ENCODE peak calls at places on chromosomes 7 and 10, in five cellular contexts. Y is heart right ventricle, Q is hypothalamus, T is choroid plexus epithelial cell, L is NCI-H1092. U is an unnamed sample.
A peak's percentile ranks its signal among the peaks of the same experiment; 100 is the strongest.

GRCh38 chr10:77909755-77910375 is 16.7 kb downstream of the DLG5 start:
- DNase-seq in Y (no peak), Q (no peak), T (peak; percentile 65), L (no peak), U (no peak)

GRCh38 chr7:40721344-40721949 is 586.6 kb downstream of the SUGCT start:
- DNase-seq in Y (no peak), Q (no peak), T (peak; percentile 28), L (no peak), U (no peak)

GRCh38 chr10:132113766-132114365 is 48.1 kb downstream of the JAKMIP3 start:
- DNase-seq in Y (no peak), Q (peak; percentile 56), T (no peak), L (no peak), U (no peak)

GRCh38 chr7:90988523-90988922 is 275.7 kb upstream of the FZD1 start:
- DNase-seq in Y (no peak), Q (no peak), T (no peak), L (peak; percentile 90), U (no peak)

GRCh38 chr7:133572087-133572486 is 319.2 kb downstream of the EXOC4 start:
- DNase-seq in Y (no peak), Q (no peak), T (peak; percentile 28), L (no peak), U (no peak)

GRCh38 chr10:77156406-77156879 is 481.2 kb downstream of the KCNMA1 start:
- DNase-seq in Y (no peak), Q (no peak), T (peak; percentile 57), L (no peak), U (no peak)

GRCh38 chr10:59872892-59873463 is 33.4 kb downstream of the CCDC6 start:
- DNase-seq in Y (no peak), Q (no peak), T (peak; percentile 96), L (no peak), U (no peak)

GRCh38 chr7:5457245-5457735 is 33.7 kb upstream of the TNRC18 start:
- DNase-seq in Y (no peak), Q (no peak), T (no peak), L (no peak), U (no peak)

U was measured in NCI-H1436.